ENCODE peak calls at places on chromosomes 11 and 22, in six cellular contexts. O is CD8-positive, alpha-beta T cell; C is cardiac fibroblast; Y is CD4-positive, alpha-beta T cell; W is coronary artery; J is AG09309. B is an unnamed sample.
A peak's percentile ranks its signal among the peaks of the same experiment; 100 is the strongest.

GRCh38 chr11:810040-810567 is 337 bp downstream of the RPLP2 start:
- DNase-seq in C (no peak), Y (no peak), O (no peak), J (no peak), W (no peak), B (no peak)

GRCh38 chr11:122007611-122008071 is 108.4 kb downstream of the BLID start:
- DNase-seq in O (no peak), Y (no peak), C (peak; percentile 72), W (no peak), J (no peak), B (no peak)

GRCh38 chr22:17106785-17107546 is 14.2 kb downstream of the TMEM121B start:
- DNase-seq in Y (no peak), C (no peak), W (no peak), O (peak; percentile 37), J (no peak), B (no peak)

GRCh38 chr11:14644396-14645246 is 1.0 kb downstream of the PDE3B start:
- DNase-seq in J (no peak), C (peak; percentile 13), W (peak; percentile 78), Y (no peak), O (peak; percentile 54), B (no peak)

GRCh38 chr22:19527861-19528417 is 3.7 kb upstream of the CLDN5 start:
- DNase-seq in Y (no peak), O (no peak), J (peak; percentile 4), C (no peak), W (no peak), B (no peak)

GRCh38 chr11:9783986-9784385 is 120.1 kb downstream of the SWAP70 start:
- DNase-seq in J (no peak), C (no peak), Y (no peak), W (no peak), O (no peak), B (no peak)

GRCh38 chr22:44220727-44221680 is 40.3 kb downstream of the PARVG start:
- DNase-seq in Y (no peak), O (no peak), J (no peak), C (no peak), W (no peak), B (no peak)

GRCh38 chr11:24779791-24780190 is 282.9 kb downstream of the LUZP2 start:
- DNase-seq in O (no peak), W (no peak), C (peak; percentile 8), J (no peak), Y (no peak), B (no peak)

GRCh38 chr22:47793304-47794101 is 1031.1 kb downstream of the TBC1D22A start:
- DNase-seq in Y (no peak), O (no peak), J (no peak), W (peak; percentile 46), C (no peak), B (no peak)

GRCh38 chr22:47199261-47199948 is 437.0 kb downstream of the TBC1D22A start:
- DNase-seq in W (peak; percentile 54), J (no peak), O (no peak), Y (no peak), C (no peak), B (no peak)

DNA sequence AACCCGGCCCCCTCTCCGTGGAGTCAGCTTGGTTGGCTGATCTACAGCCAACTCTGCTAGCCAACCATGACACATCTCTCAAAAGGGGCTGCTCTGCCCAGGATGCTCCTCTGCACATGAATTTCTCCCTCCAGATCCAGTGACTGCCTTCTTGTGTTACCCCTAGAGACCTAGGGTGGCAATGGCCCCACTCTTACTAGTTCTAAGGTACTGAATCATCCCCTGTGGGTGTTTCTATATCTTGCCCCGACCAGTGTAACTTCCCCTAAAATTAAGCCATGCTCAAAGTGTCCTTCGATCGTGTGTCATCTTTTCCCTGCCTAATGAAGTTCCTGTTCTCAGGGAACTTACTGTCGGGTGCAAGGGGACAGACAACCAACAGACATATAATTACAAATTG is 113.3 kb downstream of the FAM76B start:
- DNase-seq in O (no peak), W (no peak), C (no peak), J (no peak), Y (no peak), B (no peak)
- TF ChIP-seq CTCF in O (no peak), W (no peak), C (no peak), J (no peak), Y (no peak), B (no peak)

DNA sequence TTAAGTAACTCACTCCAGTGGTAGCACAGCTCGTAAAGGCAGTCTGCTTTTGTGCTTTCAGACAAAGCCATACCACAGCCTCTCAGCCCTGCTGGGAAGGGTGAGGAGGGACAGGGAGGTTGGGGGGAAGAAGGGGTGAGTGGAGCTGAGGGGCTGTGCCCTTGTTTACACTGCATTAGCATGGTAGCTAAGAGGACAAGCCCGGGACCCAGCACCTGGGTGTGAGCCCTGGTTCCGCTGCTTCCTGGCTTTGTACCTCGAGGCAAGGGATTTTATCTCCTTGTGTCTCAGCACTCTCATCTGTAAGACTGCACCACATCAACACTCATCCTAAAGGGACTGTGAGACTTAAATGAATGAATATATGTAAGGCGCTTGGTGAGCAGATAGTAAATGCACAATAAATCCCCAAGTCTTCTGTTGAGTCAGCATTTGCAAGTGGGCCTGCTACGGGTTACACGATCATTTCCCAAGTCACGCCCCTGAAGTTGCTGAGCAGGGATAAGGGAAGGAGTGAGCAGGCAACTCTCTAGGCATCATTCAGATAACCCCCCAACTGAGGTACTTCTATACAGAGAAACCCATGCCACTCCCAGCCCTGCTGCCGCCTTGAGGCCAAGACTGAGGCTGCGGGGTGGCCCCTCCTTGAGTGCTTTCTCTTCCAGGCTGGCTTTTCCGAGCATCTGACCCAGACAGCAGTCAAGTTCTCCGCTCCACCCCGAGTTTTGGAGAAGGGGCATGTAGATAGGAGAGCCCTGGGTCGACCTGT is 7.5 kb downstream of the RASD2 start:
- DNase-seq in W (no peak), O (no peak), J (no peak), C (peak; percentile 12), Y (no peak), B (no peak)
- TF ChIP-seq CTCF in W (no peak), O (no peak), J (peak; percentile 5), C (no peak), Y (no peak), B (no peak)

GRCh38 chr22:37819100-37819433 is 4.1 kb upstream of the GALR3 start:
- DNase-seq in Y (no peak), C (no peak), J (no peak), O (no peak), W (no peak), B (no peak)
- TF ChIP-seq CTCF in Y (no peak), C (no peak), J (no peak), O (no peak), W (no peak), B (no peak)

DNA sequence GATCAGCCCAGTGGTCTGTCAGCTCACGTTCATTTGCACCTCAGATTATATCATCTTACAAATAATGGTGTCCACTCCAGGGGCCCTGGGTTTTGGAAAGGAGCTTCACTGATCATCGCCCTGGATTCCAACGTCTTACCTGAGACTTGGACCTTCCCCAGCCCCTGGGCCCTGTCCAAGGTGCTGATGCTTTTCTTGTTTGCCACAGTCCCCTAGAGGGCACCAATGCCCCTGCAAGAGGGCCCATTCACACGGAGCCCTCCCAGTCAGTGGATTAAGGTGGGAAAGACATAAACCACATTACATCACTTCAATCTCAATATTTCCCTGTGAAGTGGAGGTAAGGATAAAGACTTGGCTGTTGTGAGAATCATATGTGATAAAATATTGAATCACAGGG is 167.2 kb downstream of the BUD13 start:
- DNase-seq in C (peak; percentile 27), W (peak; percentile 41), Y (no peak), O (no peak), J (no peak), B (peak; percentile 58)
- TF ChIP-seq CTCF in C (peak; percentile 38), W (no peak), Y (no peak), O (no peak), J (peak; percentile 29), B (no peak)

GRCh38 chr22:31818481-31819392 is 64.9 kb downstream of the DEPDC5 start:
- DNase-seq in C (peak; percentile 9), O (no peak), W (no peak), Y (no peak), J (no peak), B (no peak)
- TF ChIP-seq CTCF in C (no peak), O (no peak), W (no peak), Y (no peak), J (peak; percentile 21), B (no peak)

GRCh38 chr11:84526250-84526649 is 1100.9 kb downstream of the DLG2 start:
- DNase-seq in W (no peak), C (peak; percentile 4), O (no peak), J (no peak), Y (no peak), B (no peak)
- TF ChIP-seq CTCF in W (no peak), C (no peak), O (no peak), J (no peak), Y (no peak), B (no peak)